ENCODE peak calls at places on chromosome 5, in six cellular contexts. U is right cardiac atrium, W is cardiac muscle cell, R is tibial nerve, V is HCT116, L is NT2/D1. B is an unnamed sample. For H3K4me1 and H3K27me3, the result is how much of the 10 kb centered on the place peaks cover.

GRCh38 chr5:180366303-180366702 is 13.2 kb upstream of the GFPT2 start:
- DNase-seq in R (no peak), W (no peak), V (no peak), U (no peak), L (no peak), B (no peak)

GRCh38 chr5:40273936-40274335 is 405.8 kb upstream of the PTGER4 start:
- DNase-seq in V (no peak), L (no peak), R (no peak), U (no peak), W (no peak), B (no peak)

GRCh38 chr5:147628054-147628895 is 118.4 kb upstream of the DPYSL3 start:
- DNase-seq in L (peak), U (no peak), W (peak), V (peak), R (peak), B (peak)

GRCh38 chr5:181054138-181054537 is 14.1 kb downstream of the BTNL9 start:
- DNase-seq in U (no peak), L (no peak), R (no peak), W (no peak), V (no peak), B (no peak)

GRCh38 chr5:156481741-156482140 is 154.8 kb downstream of the SGCD start:
- DNase-seq in L (no peak), V (no peak), R (no peak), U (no peak), W (no peak), B (no peak)

GRCh38 chr5:159262472-159262858 is 625 bp upstream of the UBLCP1 start:
- DNase-seq in V (peak), L (no peak), R (no peak), W (no peak), U (no peak), B (no peak)

GRCh38 chr5:15440434-15440833 is 59.5 kb upstream of the FBXL7 start:
- DNase-seq in L (no peak), R (no peak), V (no peak), W (no peak), U (no peak), B (no peak)

GRCh38 chr5:180633283-180634177 is 15.9 kb downstream of the FLT4 start:
- DNase-seq in L (no peak), U (no peak), V (no peak), R (no peak), W (no peak), B (no peak)

GRCh38 chr5:154302181-154302580 is 111.6 kb downstream of the GALNT10 start:
- DNase-seq in R (no peak), L (no peak), U (peak), V (no peak), W (no peak), B (no peak)

GRCh38 chr5:153525536-153525935 is 35.1 kb downstream of the GRIA1 start:
- DNase-seq in W (no peak), V (no peak), R (no peak), U (no peak), L (no peak), B (no peak)

GRCh38 chr5:113608113-113608551 is 94.6 kb downstream of the YTHDC2 start:
- DNase-seq in U (no peak), V (no peak), R (no peak), L (no peak), W (no peak), B (no peak)

GRCh38 chr5:148457183-148457620 is 73.4 kb downstream of the FBXO38 start:
- DNase-seq in W (peak), L (no peak), R (no peak), U (no peak), V (no peak), B (peak)

GRCh38 chr5:63055421-63055820 is 476.8 kb downstream of the LRRC70 start:
- DNase-seq in U (no peak), L (no peak), R (no peak), V (no peak), W (no peak), B (no peak)

GRCh38 chr5:122774519-122774860 is 390 bp upstream of the SNX2 start:
- DNase-seq in U (no peak), W (no peak), V (no peak), L (no peak), R (no peak), B (no peak)

GRCh38 chr5:124634820-124635323 is 111.6 kb downstream of the ZNF608 start:
- DNase-seq in W (no peak), U (no peak), V (no peak), L (no peak), R (no peak), B (no peak)
- H3K4me1 ChIP-seq in W (under half), U (under half), V (under half), L (under half), R (under half), B (under half)

DNA sequence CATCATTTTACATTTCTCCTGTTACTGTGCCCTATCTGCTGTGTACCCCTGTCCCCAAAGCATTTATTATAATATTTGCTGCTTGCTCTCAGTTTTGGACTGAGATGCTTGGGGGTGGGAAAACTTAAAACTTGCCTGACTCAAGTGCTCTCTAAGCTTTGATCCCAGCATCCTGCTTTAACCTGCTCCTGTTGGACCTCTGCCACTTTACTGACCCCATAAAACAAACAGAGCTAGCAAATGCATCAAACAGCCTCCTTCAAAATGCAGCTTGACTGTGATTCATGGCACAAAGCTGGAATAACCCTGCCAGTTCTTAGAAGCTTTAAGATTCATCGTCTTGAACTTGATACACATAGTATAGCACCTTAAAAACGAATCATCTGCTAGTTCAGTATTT is 212.5 kb downstream of the DEPDC1B start:
- DNase-seq in V (no peak), U (no peak), W (no peak), R (no peak), L (no peak), B (no peak)
- H3K4me3 ChIP-seq in V (no peak), U (no peak), W (no peak), R (no peak), L (no peak), B (no peak)

GRCh38 chr5:136382791-136383190 is 17.4 kb upstream of the TRPC7 start:
- DNase-seq in U (no peak), L (no peak), V (no peak), W (no peak), R (no peak), B (no peak)

DNA sequence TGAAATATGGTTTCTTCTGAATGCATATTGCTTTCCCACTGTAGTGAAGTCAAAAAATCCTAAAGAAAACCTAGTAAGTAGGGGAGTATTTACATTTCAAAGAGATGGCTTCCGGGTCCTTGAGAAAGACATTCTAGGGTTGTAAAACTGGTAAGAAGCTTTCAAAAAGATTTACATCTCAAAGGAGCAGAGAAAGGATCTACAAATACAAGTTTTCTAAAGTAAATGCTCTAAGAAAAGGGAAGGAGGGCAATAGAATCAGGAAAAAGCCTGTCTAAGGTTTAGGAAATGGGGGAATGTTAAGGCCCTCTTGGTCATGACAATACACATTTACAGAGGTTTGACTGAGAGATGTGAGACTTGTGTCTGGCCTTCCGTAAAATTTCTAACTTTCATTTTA is 16.7 kb upstream of the TRPC7 start:
- DNase-seq in W (no peak), L (peak), U (no peak), R (no peak), V (no peak), B (peak)
- H3K27me3 ChIP-seq in W (under half), L (under half), U (under half), R (under half), V (under half), B (under half)

GRCh38 chr5:132463808-132464154 is 26.8 kb downstream of the IRF1 start:
- DNase-seq in L (no peak), R (no peak), V (no peak), W (no peak), U (no peak), B (no peak)
- H3K4me1 ChIP-seq in L (under half), R (half or more), V (under half), W (under half), U (under half), B (under half)

B was measured in HAP-1.